ENCODE peak calls at places on chromosome 14, in four cellular contexts. T is left lung, M is MCF 10A, I is EL. E is an unnamed sample.

GRCh38 chr14:103043257-103043893 is 14.0 kb downstream of the CDC42BPB start:
- DNase-seq in T (no peak), M (no peak), I (no peak), E (no peak)

GRCh38 chr14:101408077-101408831 is 153.0 kb upstream of the DIO3 start:
- DNase-seq in T (no peak), M (peak), I (peak), E (peak)

GRCh38 chr14:103870891-103871595 is 23.7 kb upstream of the PPP1R13B start:
- DNase-seq in T (no peak), M (no peak), I (no peak), E (no peak)

GRCh38 chr14:22478670-22479069 is 110.4 kb downstream of the DAD1 start:
- DNase-seq in T (no peak), M (no peak), I (no peak), E (no peak)

GRCh38 chr14:69650948-69651369 is 39.6 kb downstream of the SUSD6 start:
- DNase-seq in T (no peak), M (peak), I (peak), E (peak)

GRCh38 chr14:39417014-39417413 is 15.2 kb downstream of the FBXO33 start:
- DNase-seq in T (no peak), M (peak), I (no peak), E (peak)

GRCh38 chr14:32043624-32044023 is 33.5 kb upstream of the ARHGAP5 start:
- DNase-seq in T (no peak), M (no peak), I (no peak), E (no peak)

GRCh38 chr14:106185837-106186233 is 659.5 kb downstream of the TMEM121 start:
- DNase-seq in T (no peak), M (peak), I (no peak), E (no peak)

GRCh38 chr14:41146391-41146790 is 460.3 kb upstream of the LRFN5 start:
- DNase-seq in T (no peak), M (no peak), I (no peak), E (no peak)